ENCODE peak calls at places on chromosomes 6 and 20, in nine cellular contexts. I is NCI-H1092; U is occipital lobe; M is hippocampal formation; C is SHP77; Q is activated CD4-positive, alpha-beta T cell treated with anti-CD3 and anti-CD28 coated beads, Interleukin-2, amount 50 U/mL, for 1 hour; N is fibroblast of the aortic adventitia; V is SK-N-SH; J is GM04504. K is an unnamed sample.

GRCh38 chr6:90008189-90008907 is 114.1 kb downstream of the GJA10 start:
- DNase-seq in U (no peak), I (no peak), Q (no peak), J (no peak), N (no peak), M (no peak), C (no peak), V (no peak), K (no peak)

GRCh38 chr6:39824030-39824926 is 32.1 kb downstream of the DAAM2 start:
- DNase-seq in V (peak; percentile 36), U (no peak), I (no peak), C (no peak), J (no peak), M (no peak), N (no peak), Q (no peak), K (no peak)

GRCh38 chr20:17657079-17657825 is 24.8 kb downstream of the RRBP1 start:
- DNase-seq in C (no peak), J (no peak), N (no peak), M (no peak), V (peak; percentile 4), Q (no peak), I (no peak), U (no peak), K (no peak)

GRCh38 chr6:2505624-2506023 is 245.1 kb downstream of the MYLK4 start:
- DNase-seq in U (no peak), N (no peak), V (peak; percentile 30), C (peak; percentile 16), Q (no peak), J (no peak), M (no peak), I (no peak), K (peak; percentile 66)

GRCh38 chr6:31510007-31510406 is 12.1 kb downstream of the MICB start:
- DNase-seq in V (no peak), Q (no peak), N (no peak), M (no peak), U (no peak), C (no peak), I (no peak), J (no peak), K (no peak)

GRCh38 chr20:58717278-58718091 is 24.9 kb downstream of the NPEPL1 start:
- DNase-seq in U (no peak), M (no peak), V (no peak), C (no peak), I (no peak), J (no peak), Q (no peak), N (no peak), K (no peak)

GRCh38 chr6:46949662-46950280 is 28.0 kb upstream of the ADGRF5 start:
- DNase-seq in J (no peak), I (no peak), U (no peak), Q (no peak), C (no peak), V (no peak), M (no peak), N (peak; percentile 12), K (no peak)

GRCh38 chr6:107318100-107318736 is 141.1 kb downstream of the PDSS2 start:
- DNase-seq in M (peak; percentile 70), C (peak; percentile 73), U (no peak), V (peak; percentile 64), Q (peak; percentile 4), I (peak; percentile 56), N (peak; percentile 70), J (peak; percentile 26), K (peak; percentile 91)

GRCh38 chr6:67219336-67219735 is 1415.7 kb upstream of the ADGRB3 start:
- DNase-seq in U (no peak), Q (no peak), C (no peak), V (no peak), N (no peak), M (no peak), I (no peak), J (no peak), K (no peak)

GRCh38 chr20:43939762-43940121 is 25.1 kb downstream of the TOX2 start:
- DNase-seq in V (no peak), M (no peak), Q (no peak), U (no peak), J (no peak), I (no peak), N (no peak), C (no peak), K (no peak)

GRCh38 chr6:21952367-21952766 is 344.5 kb downstream of the PRL start:
- DNase-seq in J (no peak), U (no peak), V (no peak), I (no peak), C (no peak), M (no peak), Q (no peak), N (no peak), K (no peak)

K was measured in OCI-M1.